ENCODE peak calls at places on chromosomes 6 and 20, in five cellular contexts. H is HCT116, K is HepG2, V is SK-N-SH, C is Panc1. T is an unnamed sample. For H3K27me3, the result is how much of the 10 kb centered on the place peaks cover.

GRCh38 chr6:138654715-138655634 is 118.6 kb upstream of the CCDC28A start:
- DNase-seq in V (no peak), H (peak), C (no peak), K (no peak), T (no peak)

GRCh38 chr6:44869321-44869897 is 458.7 kb upstream of the RUNX2 start:
- DNase-seq in H (no peak), K (peak), C (no peak), V (no peak), T (no peak)

GRCh38 chr6:11494786-11495564 is 42.6 kb upstream of the TMEM170B start:
- DNase-seq in C (no peak), K (no peak), V (no peak), H (no peak), T (no peak)

GRCh38 chr6:67748521-67748920 is 886.6 kb upstream of the ADGRB3 start:
- DNase-seq in C (no peak), H (no peak), V (no peak), K (no peak), T (no peak)

GRCh38 chr20:64104667-64105451 is 2.5 kb downstream of the NPBWR2 start:
- DNase-seq in V (no peak), C (no peak), K (no peak), H (no peak), T (peak)

GRCh38 chr20:63076421-63076820 is 69.7 kb upstream of the BHLHE23 start:
- DNase-seq in C (no peak), H (no peak), V (no peak), K (no peak), T (no peak)

GRCh38 chr6:35717449-35718353 is 19.1 kb upstream of the ARMC12 start:
- DNase-seq in C (no peak), H (no peak), K (no peak), V (no peak), T (peak)

GRCh38 chr20:44745560-44746366 is at the start of gene KCNK15:
- DNase-seq in K (no peak), C (no peak), H (no peak), V (peak), T (peak)

GRCh38 chr6:31826793-31827285 is 699 bp upstream of the HSPA1B start:
- DNase-seq in C (no peak), K (no peak), H (no peak), V (no peak), T (peak)

GRCh38 chr20:38995536-38996044 is 33.4 kb downstream of the DHX35 start:
- DNase-seq in H (no peak), C (no peak), V (no peak), K (peak), T (no peak)

GRCh38 chr20:56202493-56203077 is 45.9 kb upstream of the MC3R start:
- DNase-seq in C (no peak), H (no peak), V (peak), K (peak), T (no peak)

GRCh38 chr6:37134622-37135191 is 35.2 kb upstream of the PIM1 start:
- DNase-seq in C (peak), H (peak), V (no peak), K (no peak), T (no peak)

GRCh38 chr20:57767456-57767855 is 57.6 kb upstream of the PMEPA1 start:
- DNase-seq in C (no peak), V (no peak), H (no peak), K (no peak), T (no peak)

GRCh38 chr20:16017656-16018055 is 555.6 kb downstream of the KIF16B start:
- DNase-seq in C (no peak), V (no peak), H (no peak), K (no peak), T (no peak)

GRCh38 chr6:27765028-27765427 is 147.2 kb downstream of the OR2B2 start:
- DNase-seq in K (no peak), V (no peak), H (no peak), C (no peak), T (no peak)
- H3K27me3 ChIP-seq in K (under half), V (under half), H (under half), C (under half), T (half or more)

GRCh38 chr6:149897015-149897697 is 757 bp downstream of the RAET1E start:
- DNase-seq in H (peak), V (no peak), C (no peak), K (no peak), T (no peak)
- TF ChIP-seq REST in H (no peak), V (no peak), C (no peak), K (no peak), T (no peak)

GRCh38 chr6:50819906-50820589 is 1.4 kb downstream of the TFAP2B start:
- DNase-seq in C (no peak), K (no peak), H (no peak), V (no peak), T (peak)

GRCh38 chr6:50819527-50819905 is 845 bp downstream of the TFAP2B start:
- DNase-seq in V (no peak), C (no peak), H (no peak), K (no peak), T (no peak)

GRCh38 chr6:50817638-50817950 is 1.1 kb upstream of the TFAP2B start:
- DNase-seq in C (no peak), H (no peak), K (no peak), V (no peak), T (no peak)

GRCh38 chr6:50816947-50817637 is 1.6 kb upstream of the TFAP2B start:
- DNase-seq in V (peak), H (no peak), K (no peak), C (no peak), T (no peak)

DNA sequence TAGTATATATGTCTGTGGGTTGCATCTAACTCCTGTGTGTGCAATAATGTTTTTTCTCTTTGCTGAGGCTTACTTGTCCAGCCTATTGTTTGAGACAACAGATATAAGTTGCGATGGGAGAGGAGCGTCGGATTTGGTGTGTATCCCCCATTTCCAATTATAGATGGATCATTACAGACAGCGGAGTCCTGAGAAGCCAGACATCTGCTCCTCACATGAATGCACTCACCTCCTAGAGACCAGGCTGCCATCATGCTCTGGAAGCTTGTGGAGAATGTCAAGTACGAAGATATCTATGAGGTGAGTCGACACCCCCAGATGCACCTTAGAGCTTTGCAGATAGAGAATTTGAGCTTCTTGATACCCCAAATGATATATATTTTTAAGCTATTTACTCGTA is at the start of gene TFAP2B:
- DNase-seq in H (no peak), C (no peak), V (peak), K (no peak), T (no peak)
- H3K27me3 ChIP-seq in H (under half), C (under half), V (half or more), K (under half), T (half or more)

GRCh38 chr6:117397536-117398227 is 28.1 kb downstream of the ROS1 start:
- DNase-seq in C (no peak), H (no peak), K (no peak), V (no peak), T (no peak)

GRCh38 chr6:117396228-117396627 is 29.5 kb downstream of the ROS1 start:
- DNase-seq in V (no peak), H (no peak), C (no peak), K (peak), T (no peak)

GRCh38 chr6:117401799-117402198 is 23.9 kb downstream of the ROS1 start:
- DNase-seq in V (no peak), H (no peak), C (no peak), K (no peak), T (no peak)

GRCh38 chr6:117399126-117399525 is 26.6 kb downstream of the ROS1 start:
- DNase-seq in V (no peak), H (no peak), K (no peak), C (no peak), T (no peak)

DNA sequence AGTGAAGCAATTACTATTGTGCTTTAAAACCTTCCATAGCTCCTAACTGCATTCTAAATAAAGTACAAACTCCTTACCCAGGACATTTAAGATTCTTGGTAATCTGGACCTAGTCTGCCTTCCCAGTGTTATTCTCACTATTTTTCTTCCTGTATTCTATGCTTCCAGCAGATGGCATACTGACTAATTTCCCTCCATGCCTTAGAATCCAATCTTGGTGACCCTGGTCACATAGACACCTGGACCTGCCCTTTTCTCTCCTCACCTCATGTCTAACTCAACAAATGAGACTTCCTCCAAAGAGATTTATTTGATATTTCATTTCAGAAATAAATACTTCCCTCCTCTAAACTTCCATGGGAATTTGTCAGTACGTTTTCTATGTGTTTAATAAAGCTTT is 25.8 kb downstream of the ROS1 start:
- DNase-seq in V (peak), K (peak), C (no peak), H (no peak), T (peak)
- TF ChIP-seq REST in V (no peak), K (no peak), C (no peak), H (no peak), T (no peak)